ENCODE peak calls at places on chromosomes 7 and 10, in six cellular contexts. W is activated naive CD8-positive, alpha-beta T cell treated with anti-CD3 and anti-CD28 coated beads for 36 hours; R is neural crest cell; G is stimulated activated CD8-positive, alpha-beta memory T cell treated with anti-CD3 and anti-CD28 coated beads, Interleukin-4, amount 100 ng/mL, for 1 hour; A is GM18507; Q is head of caudate nucleus. T is an unnamed sample.

GRCh38 chr7:129607471-129608120 is 3.9 kb upstream of the NRF1 start:
- DNase-seq in A (no peak), W (peak), Q (no peak), R (no peak), G (no peak), T (no peak)

GRCh38 chr7:56447864-56448693 is 331.9 kb upstream of the NUPR2 start:
- DNase-seq in Q (peak), R (no peak), G (no peak), W (no peak), A (no peak), T (no peak)

GRCh38 chr7:104848386-104848990 is 165.5 kb upstream of the KMT2E start:
- DNase-seq in A (peak), W (peak), R (peak), Q (peak), G (no peak), T (peak)

GRCh38 chr10:70820976-70821750 is 5.4 kb downstream of the SGPL1 start:
- DNase-seq in W (no peak), Q (no peak), G (no peak), R (no peak), A (no peak), T (no peak)

GRCh38 chr7:36261019-36261754 is 108.1 kb downstream of the EEPD1 start:
- DNase-seq in R (no peak), W (no peak), G (no peak), A (no peak), Q (no peak), T (no peak)

GRCh38 chr7:28685660-28686417 is 272.3 kb downstream of the TRIL start:
- DNase-seq in G (no peak), R (peak), W (peak), A (no peak), Q (peak), T (no peak)

GRCh38 chr7:2853147-2853546 is 9.0 kb upstream of the GNA12 start:
- DNase-seq in W (no peak), G (no peak), A (no peak), Q (no peak), R (no peak), T (no peak)

GRCh38 chr7:75866129-75866496 is 12.7 kb upstream of the RHBDD2 start:
- DNase-seq in R (no peak), A (no peak), G (no peak), Q (no peak), W (no peak), T (no peak)

GRCh38 chr10:80493482-80494021 is 39.4 kb downstream of the TSPAN14 start:
- DNase-seq in A (no peak), Q (no peak), W (no peak), R (no peak), G (no peak), T (no peak)

GRCh38 chr7:82050792-82051191 is 280.9 kb upstream of the HGF start:
- DNase-seq in R (no peak), W (no peak), G (no peak), Q (no peak), A (no peak), T (no peak)

GRCh38 chr7:31744294-31744874 is 57.4 kb downstream of the PPP1R17 start:
- DNase-seq in G (no peak), W (peak), A (peak), Q (peak), R (peak), T (no peak)

GRCh38 chr10:128386816-128387604 is 260.8 kb upstream of the MKI67 start:
- DNase-seq in R (no peak), Q (no peak), G (no peak), A (no peak), W (no peak), T (no peak)

GRCh38 chr7:126569402-126569801 is 683.3 kb downstream of the GRM8 start:
- DNase-seq in W (no peak), G (no peak), A (no peak), R (no peak), Q (no peak), T (no peak)

GRCh38 chr10:44008270-44008916 is 359.7 kb upstream of the ZNF32 start:
- DNase-seq in Q (no peak), W (no peak), G (no peak), A (peak), R (no peak), T (no peak)

GRCh38 chr10:31319602-31320178 is 674 bp downstream of the ZEB1 start:
- DNase-seq in W (no peak), A (no peak), G (no peak), R (no peak), Q (no peak), T (no peak)

GRCh38 chr10:114332808-114333207 is 71.5 kb downstream of the AFAP1L2 start:
- DNase-seq in W (no peak), A (no peak), R (no peak), G (no peak), Q (no peak), T (no peak)

GRCh38 chr7:2270495-2270894 is 28.5 kb downstream of the NUDT1 start:
- DNase-seq in W (no peak), A (no peak), G (no peak), R (no peak), Q (no peak), T (no peak)

GRCh38 chr10:131437556-131438465 is 126.3 kb upstream of the TCERG1L start:
- DNase-seq in Q (peak), R (no peak), W (no peak), G (no peak), A (no peak), T (no peak)

T was measured in T-helper 17 cell.